ENCODE peak calls at places on chromosomes 5 and 9, in seven cellular contexts. H is BJ, U is astrocyte of the spinal cord, O is HepG2, R is fibroblast of pulmonary artery, C is tibial nerve, F is breast epithelium. W is an unnamed sample.

GRCh38 chr5:15510816-15511215 is 10.8 kb downstream of the FBXL7 start:
- DNase-seq in R (no peak), U (no peak), C (no peak), H (no peak), O (no peak), F (no peak), W (no peak)

GRCh38 chr5:98769256-98770157 is 4.0 kb upstream of the RGMB start:
- DNase-seq in C (no peak), O (no peak), R (peak), F (no peak), H (no peak), U (peak), W (no peak)

GRCh38 chr9:76249309-76249708 is 144.9 kb downstream of the RFK start:
- DNase-seq in C (no peak), U (no peak), F (no peak), H (no peak), R (no peak), O (no peak), W (no peak)

GRCh38 chr5:40397976-40398375 is 281.7 kb upstream of the PTGER4 start:
- DNase-seq in U (no peak), C (no peak), F (no peak), R (no peak), H (no peak), O (no peak), W (no peak)

GRCh38 chr9:127923771-127924170 is 6.8 kb downstream of the PIP5KL1 start:
- DNase-seq in C (no peak), U (peak), R (peak), F (no peak), H (peak), O (no peak), W (no peak)

GRCh38 chr9:73529666-73530065 is 378.0 kb downstream of the ANXA1 start:
- DNase-seq in R (no peak), F (no peak), H (no peak), U (no peak), C (no peak), O (no peak), W (no peak)

GRCh38 chr9:16960084-16960483 is 89.6 kb upstream of the BNC2 start:
- DNase-seq in F (no peak), C (no peak), O (no peak), U (peak), R (peak), H (no peak), W (no peak)

GRCh38 chr9:134960701-134961181 is 43.0 kb upstream of the FCN1 start:
- DNase-seq in H (no peak), U (no peak), F (no peak), O (no peak), R (no peak), C (no peak), W (no peak)

GRCh38 chr5:88660326-88660946 is 222.5 kb downstream of the MEF2C start:
- DNase-seq in U (peak), R (no peak), F (no peak), H (no peak), C (no peak), O (no peak), W (no peak)

GRCh38 chr5:160197341-160198147 is 31.8 kb upstream of the FABP6 start:
- DNase-seq in O (no peak), C (no peak), R (peak), F (no peak), H (no peak), U (peak), W (no peak)

GRCh38 chr9:87872079-87872624 is 10.5 kb upstream of the SPATA31E1 start:
- DNase-seq in O (no peak), H (no peak), F (no peak), C (no peak), R (peak), U (peak), W (no peak)

DNA sequence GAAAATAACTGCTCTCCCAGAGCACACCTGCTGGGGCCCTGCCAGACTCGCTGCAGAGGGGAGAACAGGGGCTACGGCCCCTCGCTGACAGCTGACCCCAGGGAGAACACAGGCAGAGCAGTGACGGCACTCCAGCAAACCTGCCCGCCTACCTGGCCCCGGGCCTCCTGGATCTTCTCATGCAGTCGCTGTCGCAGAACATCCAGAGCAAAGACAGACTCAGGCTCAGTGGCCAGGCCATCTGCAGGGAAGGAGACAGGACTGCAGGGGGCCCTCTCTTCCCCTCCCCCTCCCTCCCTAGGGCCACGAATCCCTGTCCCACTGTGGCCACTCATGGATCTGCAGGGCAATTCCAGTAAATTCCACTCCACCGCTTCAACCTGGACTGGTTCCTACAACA is 2.4 kb downstream of the SURF6 start:
- DNase-seq in H (no peak), O (no peak), C (no peak), R (no peak), F (no peak), U (no peak), W (no peak)
- TF ChIP-seq CTCF in H (no peak), O (no peak), C (no peak), R (no peak), F (no peak), U (no peak), W (no peak)

GRCh38 chr5:956941-957729 is 51.5 kb upstream of the NKD2 start:
- DNase-seq in F (peak), O (peak), R (peak), H (peak), C (no peak), U (peak), W (no peak)
- TF ChIP-seq CTCF in F (no peak), O (no peak), R (peak), H (peak), C (no peak), U (peak), W (no peak)

GRCh38 chr9:4272141-4272540 is 27.7 kb downstream of the GLIS3 start:
- DNase-seq in H (no peak), O (no peak), R (no peak), U (peak), F (no peak), C (no peak), W (no peak)
- TF ChIP-seq CTCF in H (no peak), O (no peak), R (no peak), U (no peak), F (no peak), C (no peak), W (no peak)

DNA sequence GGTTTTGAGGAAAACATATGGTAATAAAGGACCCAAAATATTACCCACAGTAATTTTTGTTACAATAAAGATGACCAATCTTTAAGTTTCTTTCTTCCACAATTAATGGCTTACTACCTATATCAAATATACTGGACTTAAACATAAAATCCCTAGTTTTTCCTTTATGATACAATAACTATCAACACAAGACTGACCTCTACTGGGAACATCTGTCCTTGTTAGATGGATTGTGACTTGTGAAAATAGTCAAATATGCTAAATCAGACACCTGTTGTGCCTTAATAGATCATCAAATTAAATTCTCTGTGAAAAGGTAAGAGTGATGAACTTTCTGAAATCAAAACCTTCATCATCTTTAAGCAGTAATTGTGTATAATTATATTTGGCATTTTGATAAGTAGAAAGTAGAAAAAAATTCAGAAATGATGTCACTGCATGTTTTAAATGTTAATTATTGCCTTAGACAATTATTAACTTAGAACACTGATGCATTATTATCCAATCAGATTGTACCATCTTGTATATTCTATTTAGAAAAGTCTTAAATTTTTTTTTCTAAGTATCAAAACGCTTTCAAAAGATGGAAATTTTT is 113.6 kb downstream of the DEPDC1B start:
- DNase-seq in C (no peak), O (peak), F (no peak), U (peak), H (no peak), R (peak), W (no peak)
- TF ChIP-seq CTCF in C (no peak), O (peak), F (peak), U (peak), H (peak), R (peak), W (peak)

GRCh38 chr5:56816546-56817081 is 1.3 kb downstream of the MAP3K1 start:
- DNase-seq in R (peak), O (peak), C (no peak), H (no peak), U (peak), F (peak), W (no peak)
- TF ChIP-seq CTCF in R (no peak), O (no peak), C (no peak), H (no peak), U (no peak), F (no peak), W (no peak)

GRCh38 chr5:350355-350754 is 28.8 kb downstream of the AHRR start:
- DNase-seq in R (no peak), C (no peak), O (peak), H (no peak), F (peak), U (no peak), W (no peak)
- TF ChIP-seq CTCF in R (no peak), C (no peak), O (peak), H (peak), F (no peak), U (peak), W (no peak)

DNA sequence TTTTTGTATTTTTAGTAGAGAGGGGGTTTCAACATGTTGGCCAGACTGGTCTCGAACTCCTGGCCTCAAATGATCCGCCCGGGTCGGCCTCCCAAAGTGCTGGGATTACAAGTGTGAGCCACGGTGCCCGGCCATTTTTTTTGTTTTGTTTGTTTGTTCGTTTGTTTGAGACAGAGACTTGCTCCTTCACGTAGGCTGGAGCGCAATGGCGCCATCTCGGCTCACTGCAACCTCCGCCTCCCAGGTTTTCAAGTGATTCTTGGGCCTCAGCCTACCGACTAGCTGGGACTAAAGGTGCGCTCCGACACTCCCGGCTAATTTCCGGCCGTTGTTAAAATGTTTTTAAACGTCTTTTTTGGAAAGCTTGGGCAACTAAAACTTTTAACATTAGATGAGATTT is 54.0 kb downstream of the SHOC1 start:
- DNase-seq in U (no peak), O (no peak), R (no peak), C (no peak), F (no peak), H (no peak), W (no peak)
- TF ChIP-seq CTCF in U (no peak), O (no peak), R (no peak), C (no peak), F (no peak), H (no peak), W (no peak)

DNA sequence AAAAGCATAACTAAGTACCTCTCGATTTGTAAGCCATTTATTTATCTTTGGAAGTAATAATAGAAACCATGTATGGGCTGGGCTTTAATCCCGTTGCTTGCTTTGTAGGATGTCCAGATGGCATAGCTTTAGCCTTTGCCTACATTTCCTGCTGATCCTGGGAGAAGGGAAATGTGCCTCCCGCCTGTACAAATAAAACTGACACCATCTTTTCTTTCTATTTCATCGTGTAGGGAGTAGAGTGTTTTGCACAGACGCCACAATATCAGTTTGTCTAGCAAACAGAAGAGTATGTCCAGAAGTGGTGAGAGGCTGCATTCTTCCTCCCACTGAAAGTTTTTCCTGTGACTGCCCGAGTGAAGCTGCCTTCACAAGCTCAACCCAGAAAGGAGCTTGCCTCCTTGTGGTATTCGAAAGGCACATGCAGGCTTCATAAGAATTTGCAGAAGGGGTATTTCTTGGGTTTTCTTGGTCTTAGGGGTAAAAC is 24.7 kb upstream of the TJP2 start:
- DNase-seq in H (no peak), U (peak), R (peak), F (no peak), C (no peak), O (no peak), W (no peak)
- TF ChIP-seq CTCF in H (peak), U (peak), R (peak), F (peak), C (peak), O (no peak), W (no peak)

W was measured in D721Med.